ENCODE peak calls at places on chromosomes 5 and 9, in five cellular contexts. One of them, this sample, is unnamed.

GRCh38 chr5:178869577-178869976 is 9.8 kb downstream of the ZNF354B start:
- DNase-seq in ovary: no peak
- DNase-seq in brain microvascular endothelial cell: peak; percentile 64
- DNase-seq in right cardiac atrium: no peak
- DNase-seq in stimulated activated CD4-positive, alpha-beta T cell treated with anti-CD3 and anti-CD28 coated beads, TNF-alpha, amount 100 ng/mL, for 1 hour: no peak
- DNase-seq in this sample: no peak

GRCh38 chr5:150175536-150175935 is 9.0 kb downstream of the CDX1 start:
- DNase-seq in ovary: no peak
- DNase-seq in brain microvascular endothelial cell: no peak
- DNase-seq in right cardiac atrium: no peak
- DNase-seq in stimulated activated CD4-positive, alpha-beta T cell treated with anti-CD3 and anti-CD28 coated beads, TNF-alpha, amount 100 ng/mL, for 1 hour: no peak
- DNase-seq in this sample: no peak

GRCh38 chr9:83432104-83432627 is 106.0 kb downstream of the FRMD3 start:
- DNase-seq in ovary: peak; percentile 40
- DNase-seq in brain microvascular endothelial cell: no peak
- DNase-seq in right cardiac atrium: peak; percentile 90
- DNase-seq in stimulated activated CD4-positive, alpha-beta T cell treated with anti-CD3 and anti-CD28 coated beads, TNF-alpha, amount 100 ng/mL, for 1 hour: no peak
- DNase-seq in this sample: no peak

GRCh38 chr5:78369680-78370079 is 9.3 kb downstream of the SCAMP1 start:
- DNase-seq in ovary: no peak
- DNase-seq in brain microvascular endothelial cell: no peak
- DNase-seq in right cardiac atrium: no peak
- DNase-seq in stimulated activated CD4-positive, alpha-beta T cell treated with anti-CD3 and anti-CD28 coated beads, TNF-alpha, amount 100 ng/mL, for 1 hour: no peak
- DNase-seq in this sample: no peak

GRCh38 chr9:136532799-136533774 is 12.8 kb downstream of the NOTCH1 start:
- DNase-seq in ovary: no peak
- DNase-seq in brain microvascular endothelial cell: no peak
- DNase-seq in right cardiac atrium: no peak
- DNase-seq in stimulated activated CD4-positive, alpha-beta T cell treated with anti-CD3 and anti-CD28 coated beads, TNF-alpha, amount 100 ng/mL, for 1 hour: no peak
- DNase-seq in this sample: peak; percentile 84

GRCh38 chr5:154541553-154541952 is 63.5 kb upstream of the HAND1 start:
- DNase-seq in ovary: no peak
- DNase-seq in brain microvascular endothelial cell: no peak
- DNase-seq in right cardiac atrium: no peak
- DNase-seq in stimulated activated CD4-positive, alpha-beta T cell treated with anti-CD3 and anti-CD28 coated beads, TNF-alpha, amount 100 ng/mL, for 1 hour: no peak
- DNase-seq in this sample: no peak

GRCh38 chr5:118793652-118794051 is 194.7 kb downstream of the DTWD2 start:
- DNase-seq in ovary: no peak
- DNase-seq in brain microvascular endothelial cell: no peak
- DNase-seq in right cardiac atrium: no peak
- DNase-seq in stimulated activated CD4-positive, alpha-beta T cell treated with anti-CD3 and anti-CD28 coated beads, TNF-alpha, amount 100 ng/mL, for 1 hour: no peak
- DNase-seq in this sample: no peak

GRCh38 chr5:129906177-129906887 is 2.1 kb downstream of the CHSY3 start:
- DNase-seq in ovary: no peak
- DNase-seq in brain microvascular endothelial cell: peak; percentile 40
- DNase-seq in right cardiac atrium: peak; percentile 60
- DNase-seq in stimulated activated CD4-positive, alpha-beta T cell treated with anti-CD3 and anti-CD28 coated beads, TNF-alpha, amount 100 ng/mL, for 1 hour: no peak
- DNase-seq in this sample: no peak

GRCh38 chr9:6660512-6660911 is 15.0 kb upstream of the GLDC start:
- DNase-seq in ovary: no peak
- DNase-seq in brain microvascular endothelial cell: no peak
- DNase-seq in right cardiac atrium: no peak
- DNase-seq in stimulated activated CD4-positive, alpha-beta T cell treated with anti-CD3 and anti-CD28 coated beads, TNF-alpha, amount 100 ng/mL, for 1 hour: no peak
- DNase-seq in this sample: no peak

GRCh38 chr5:177387405-177387804 is 3.2 kb downstream of the SLC34A1 start:
- DNase-seq in ovary: no peak
- DNase-seq in brain microvascular endothelial cell: no peak
- DNase-seq in right cardiac atrium: no peak
- DNase-seq in stimulated activated CD4-positive, alpha-beta T cell treated with anti-CD3 and anti-CD28 coated beads, TNF-alpha, amount 100 ng/mL, for 1 hour: no peak
- DNase-seq in this sample: no peak

GRCh38 chr5:163347671-163348070 is 89.7 kb upstream of the CCNG1 start:
- DNase-seq in ovary: peak; percentile 26
- DNase-seq in brain microvascular endothelial cell: peak; percentile 51
- DNase-seq in right cardiac atrium: no peak
- DNase-seq in stimulated activated CD4-positive, alpha-beta T cell treated with anti-CD3 and anti-CD28 coated beads, TNF-alpha, amount 100 ng/mL, for 1 hour: no peak
- DNase-seq in this sample: peak; percentile 30

GRCh38 chr5:98573834-98574233 is 199.6 kb upstream of the RGMB start:
- DNase-seq in ovary: no peak
- DNase-seq in brain microvascular endothelial cell: no peak
- DNase-seq in right cardiac atrium: no peak
- DNase-seq in stimulated activated CD4-positive, alpha-beta T cell treated with anti-CD3 and anti-CD28 coated beads, TNF-alpha, amount 100 ng/mL, for 1 hour: no peak
- DNase-seq in this sample: no peak

GRCh38 chr9:89564257-89564878 is 40.4 kb upstream of the GADD45G start:
- DNase-seq in ovary: no peak
- DNase-seq in brain microvascular endothelial cell: peak; percentile 32
- DNase-seq in right cardiac atrium: no peak
- DNase-seq in stimulated activated CD4-positive, alpha-beta T cell treated with anti-CD3 and anti-CD28 coated beads, TNF-alpha, amount 100 ng/mL, for 1 hour: no peak
- DNase-seq in this sample: no peak

GRCh38 chr5:53151713-53152458 is 42.3 kb upstream of the MOCS2 start:
- DNase-seq in ovary: no peak
- DNase-seq in brain microvascular endothelial cell: peak; percentile 93
- DNase-seq in right cardiac atrium: peak; percentile 44
- DNase-seq in stimulated activated CD4-positive, alpha-beta T cell treated with anti-CD3 and anti-CD28 coated beads, TNF-alpha, amount 100 ng/mL, for 1 hour: no peak
- DNase-seq in this sample: no peak

GRCh38 chr9:81620009-81620405 is 69.3 kb downstream of the TLE1 start:
- DNase-seq in ovary: no peak
- DNase-seq in brain microvascular endothelial cell: no peak
- DNase-seq in right cardiac atrium: no peak
- DNase-seq in stimulated activated CD4-positive, alpha-beta T cell treated with anti-CD3 and anti-CD28 coated beads, TNF-alpha, amount 100 ng/mL, for 1 hour: no peak
- DNase-seq in this sample: no peak

GRCh38 chr9:29575219-29575618 is 2001.9 kb upstream of the C9orf72 start:
- DNase-seq in ovary: no peak
- DNase-seq in brain microvascular endothelial cell: no peak
- DNase-seq in right cardiac atrium: no peak
- DNase-seq in stimulated activated CD4-positive, alpha-beta T cell treated with anti-CD3 and anti-CD28 coated beads, TNF-alpha, amount 100 ng/mL, for 1 hour: no peak
- DNase-seq in this sample: no peak

GRCh38 chr9:128634111-128634510 is 22.5 kb downstream of the DYNC2I2 start:
- DNase-seq in ovary: no peak
- DNase-seq in brain microvascular endothelial cell: no peak
- DNase-seq in right cardiac atrium: peak; percentile 41
- DNase-seq in stimulated activated CD4-positive, alpha-beta T cell treated with anti-CD3 and anti-CD28 coated beads, TNF-alpha, amount 100 ng/mL, for 1 hour: no peak
- DNase-seq in this sample: no peak

GRCh38 chr5:129963359-129963758 is 59.1 kb downstream of the CHSY3 start:
- DNase-seq in ovary: no peak
- DNase-seq in brain microvascular endothelial cell: peak; percentile 95
- DNase-seq in right cardiac atrium: no peak
- DNase-seq in stimulated activated CD4-positive, alpha-beta T cell treated with anti-CD3 and anti-CD28 coated beads, TNF-alpha, amount 100 ng/mL, for 1 hour: no peak
- DNase-seq in this sample: no peak

GRCh38 chr5:73892218-73892617 is 266.2 kb downstream of the ARHGEF28 start:
- DNase-seq in ovary: no peak
- DNase-seq in brain microvascular endothelial cell: no peak
- DNase-seq in right cardiac atrium: no peak
- DNase-seq in stimulated activated CD4-positive, alpha-beta T cell treated with anti-CD3 and anti-CD28 coated beads, TNF-alpha, amount 100 ng/mL, for 1 hour: no peak
- DNase-seq in this sample: no peak

GRCh38 chr9:132187006-132187760 is 25.3 kb downstream of the NTNG2 start:
- DNase-seq in ovary: no peak
- DNase-seq in brain microvascular endothelial cell: no peak
- DNase-seq in right cardiac atrium: peak; percentile 41
- DNase-seq in stimulated activated CD4-positive, alpha-beta T cell treated with anti-CD3 and anti-CD28 coated beads, TNF-alpha, amount 100 ng/mL, for 1 hour: no peak
- DNase-seq in this sample: no peak

GRCh38 chr5:93126634-93127033 is 454.4 kb downstream of the NR2F1-AS1 start:
- DNase-seq in ovary: no peak
- DNase-seq in brain microvascular endothelial cell: no peak
- DNase-seq in right cardiac atrium: no peak
- DNase-seq in stimulated activated CD4-positive, alpha-beta T cell treated with anti-CD3 and anti-CD28 coated beads, TNF-alpha, amount 100 ng/mL, for 1 hour: no peak
- DNase-seq in this sample: no peak

GRCh38 chr5:138878437-138879235 is 3.5 kb upstream of the LRRTM2 start:
- DNase-seq in ovary: no peak
- DNase-seq in brain microvascular endothelial cell: no peak
- DNase-seq in right cardiac atrium: peak; percentile 52
- DNase-seq in stimulated activated CD4-positive, alpha-beta T cell treated with anti-CD3 and anti-CD28 coated beads, TNF-alpha, amount 100 ng/mL, for 1 hour: no peak
- DNase-seq in this sample: no peak

GRCh38 chr5:25301836-25302235 is 657.1 kb upstream of the CDH10 start:
- DNase-seq in ovary: no peak
- DNase-seq in brain microvascular endothelial cell: no peak
- DNase-seq in right cardiac atrium: no peak
- DNase-seq in stimulated activated CD4-positive, alpha-beta T cell treated with anti-CD3 and anti-CD28 coated beads, TNF-alpha, amount 100 ng/mL, for 1 hour: no peak
- DNase-seq in this sample: no peak

This sample was measured in naive thymus-derived CD4-positive, alpha-beta T cell.